ENCODE peak calls at places on chromosomes 6 and 20, in six cellular contexts. O, G, M, W, P and Q are unnamed samples.

GRCh38 chr6:159094444-159095252 is 49.9 kb upstream of the TAGAP start:
- DNase-seq in O (no peak), G (no peak), M (no peak), W (no peak), P (peak; percentile 46), Q (no peak)

GRCh38 chr20:24872291-24873014 is 76.6 kb upstream of the CST7 start:
- DNase-seq in O (no peak), G (no peak), M (no peak), W (no peak), P (no peak), Q (no peak)

GRCh38 chr6:129490551-129491245 is 219.3 kb downstream of the ARHGAP18 start:
- DNase-seq in O (peak; percentile 78), G (no peak), M (peak; percentile 43), W (peak; percentile 48), P (no peak), Q (peak; percentile 95)

GRCh38 chr6:90187437-90188049 is 109.1 kb downstream of the BACH2 start:
- DNase-seq in O (no peak), G (no peak), M (no peak), W (no peak), P (no peak), Q (no peak)

GRCh38 chr6:29729774-29730328 is 6.6 kb downstream of the HLA-F start:
- DNase-seq in O (no peak), G (no peak), M (no peak), W (no peak), P (no peak), Q (no peak)

GRCh38 chr6:90610671-90611542 is 24.0 kb upstream of the MAP3K7 start:
- DNase-seq in O (peak; percentile 0), G (peak; percentile 68), M (no peak), W (peak; percentile 37), P (peak; percentile 77), Q (peak; percentile 28)

GRCh38 chr6:137729866-137730629 is 137.0 kb upstream of the TNFAIP3 start:
- DNase-seq in O (no peak), G (no peak), M (peak; percentile 85), W (no peak), P (no peak), Q (no peak)

GRCh38 chr20:31542201-31542842 is 28.1 kb downstream of the HM13 start:
- DNase-seq in O (no peak), G (no peak), M (no peak), W (no peak), P (no peak), Q (no peak)

GRCh38 chr6:82365011-82365751 is 1.6 kb downstream of the TPBG start:
- DNase-seq in O (peak; percentile 53), G (peak; percentile 56), M (no peak), W (no peak), P (peak; percentile 75), Q (peak; percentile 24)

GRCh38 chr6:113821445-113821844 is 35.7 kb upstream of the MARCKS start:
- DNase-seq in O (no peak), G (no peak), M (no peak), W (no peak), P (no peak), Q (no peak)

GRCh38 chr6:41523957-41524633 is 22.1 kb upstream of the FOXP4 start:
- DNase-seq in O (no peak), G (no peak), M (no peak), W (no peak), P (no peak), Q (no peak)

GRCh38 chr20:50727792-50728485 is 3.4 kb upstream of the PARD6B start:
- DNase-seq in O (peak; percentile 60), G (no peak), M (peak; percentile 85), W (no peak), P (no peak), Q (no peak)

GRCh38 chr6:35385457-35386202 is 43.3 kb downstream of the PPARD start:
- DNase-seq in O (no peak), G (no peak), M (peak; percentile 47), W (peak; percentile 42), P (no peak), Q (no peak)

GRCh38 chr6:113476937-113477839 is 380.0 kb upstream of the MARCKS start:
- DNase-seq in O (no peak), G (no peak), M (no peak), W (no peak), P (no peak), Q (no peak)

GRCh38 chr6:43772571-43773049 is 2.6 kb downstream of the VEGFA start:
- DNase-seq in O (peak; percentile 28), G (peak; percentile 45), M (peak; percentile 49), W (peak; percentile 55), P (no peak), Q (peak; percentile 31)

GRCh38 chr6:142331075-142331551 is 29.3 kb downstream of the ADGRG6 start:
- DNase-seq in O (no peak), G (no peak), M (peak; percentile 100), W (no peak), P (no peak), Q (peak; percentile 81)

GRCh38 chr6:35014786-35015185 is 125.7 kb downstream of the ANKS1A start:
- DNase-seq in O (no peak), G (no peak), M (peak; percentile 61), W (no peak), P (no peak), Q (peak; percentile 24)

DNA sequence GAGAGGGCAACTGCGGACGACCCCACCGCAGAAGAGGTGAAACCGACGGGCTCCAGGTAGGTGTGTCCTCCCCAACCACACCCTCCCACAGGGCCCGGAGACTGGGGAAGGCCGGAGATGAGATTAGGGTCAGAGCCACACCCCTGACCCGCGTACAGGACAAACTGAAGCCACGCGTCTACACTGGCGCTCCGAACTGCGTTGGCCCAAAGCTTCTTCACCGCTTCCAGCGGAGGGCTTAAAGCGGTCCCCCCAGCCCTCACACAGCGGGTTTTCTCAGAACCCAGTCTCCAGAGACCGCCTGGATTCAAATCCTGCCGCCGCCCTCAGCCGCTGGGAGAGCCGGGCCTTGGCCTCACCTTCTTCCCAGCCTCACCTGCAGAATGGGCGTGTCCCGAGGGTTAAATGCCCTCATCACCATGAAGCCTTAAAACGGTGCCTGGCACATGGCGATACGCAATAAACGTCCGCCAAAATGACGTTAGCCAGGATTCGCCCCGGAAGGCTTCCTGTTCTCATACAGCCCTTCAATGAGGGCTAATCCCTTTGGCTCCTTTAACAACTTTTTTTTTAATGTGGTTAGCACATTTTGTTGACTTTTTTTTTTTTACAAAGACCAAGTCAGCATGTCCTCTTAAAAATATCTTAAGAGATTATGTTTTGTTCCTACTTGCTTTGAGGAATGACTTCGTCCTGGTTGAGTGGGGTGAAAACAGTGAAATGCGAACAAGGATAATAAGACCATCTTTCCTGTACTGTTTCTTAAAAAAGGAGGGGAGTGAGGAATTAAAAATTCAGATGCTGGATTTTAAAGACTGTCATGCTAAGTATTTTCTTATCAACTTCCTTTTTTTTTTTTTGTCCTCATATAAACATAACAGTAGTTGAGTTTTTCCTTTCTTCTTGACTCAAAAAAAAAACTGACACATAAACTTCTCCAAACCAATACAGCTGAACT is 15.1 kb upstream of the ZNF217 start:
- DNase-seq in O (no peak), G (no peak), M (no peak), W (peak; percentile 84), P (peak; percentile 54), Q (no peak)
- TF ChIP-seq JUN in O (no peak), G (no peak), M (no peak), W (no peak), P (no peak), Q (no peak)

GRCh38 chr6:131678401-131678800 is 22.8 kb downstream of the OR2A4 start:
- DNase-seq in O (no peak), G (no peak), M (no peak), W (no peak), P (no peak), Q (no peak)
- TF ChIP-seq JUN in O (no peak), G (no peak), M (no peak), W (no peak), P (no peak), Q (no peak)

DNA sequence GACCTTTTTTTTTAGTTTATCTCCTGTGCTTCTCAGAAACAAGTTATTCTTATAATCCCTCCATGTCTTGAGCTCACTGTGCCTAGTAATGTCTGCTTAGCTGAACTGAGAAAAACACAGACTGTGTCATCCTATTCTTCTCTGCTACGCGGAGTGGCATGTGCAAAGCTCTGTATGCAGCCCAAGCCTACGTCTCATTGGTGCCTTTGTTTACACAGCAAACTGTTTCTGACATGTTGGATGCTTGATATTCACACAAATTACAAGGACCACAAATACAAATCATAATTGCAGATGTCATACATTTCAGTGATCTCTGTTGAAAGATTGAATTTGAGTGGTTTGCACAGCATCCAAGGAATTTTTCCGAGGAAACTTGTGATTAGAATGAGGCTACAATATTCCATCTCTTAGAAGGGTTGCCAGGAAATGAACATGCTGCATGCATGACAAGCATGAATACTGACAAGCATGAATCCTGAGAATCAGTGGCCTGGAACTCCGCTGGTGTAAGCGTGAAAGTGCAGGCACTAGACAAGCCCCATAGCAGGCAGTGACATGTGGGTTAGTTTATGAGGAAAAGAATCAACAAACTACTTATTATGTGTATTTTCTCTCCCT is 128.4 kb upstream of the SGK1 start:
- DNase-seq in O (no peak), G (no peak), M (no peak), W (no peak), P (no peak), Q (no peak)
- TF ChIP-seq JUN in O (no peak), G (no peak), M (no peak), W (no peak), P (no peak), Q (no peak)

DNA sequence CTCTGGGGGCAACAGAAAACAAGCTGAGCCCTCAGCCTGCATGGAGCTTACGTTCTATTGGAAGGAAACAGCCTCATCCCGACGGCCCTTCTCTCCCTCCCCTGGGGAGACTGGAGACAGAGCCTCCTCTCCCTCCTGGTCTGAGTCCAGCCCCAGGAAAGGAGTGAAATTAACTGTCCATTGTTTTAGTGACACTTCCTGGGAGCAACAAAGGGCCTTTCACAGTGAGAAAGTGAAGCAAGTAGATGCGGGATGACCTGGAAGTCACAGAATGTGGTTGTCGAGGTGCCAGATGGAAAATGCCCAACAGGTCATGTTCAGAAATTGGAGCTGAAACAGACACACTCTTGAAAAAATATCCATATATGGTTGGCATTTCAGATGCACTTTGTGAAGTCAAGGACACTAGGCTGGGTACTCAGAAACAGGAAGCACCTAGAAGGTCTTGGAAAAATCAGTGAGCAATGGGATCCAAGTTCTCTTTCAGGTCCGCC is 77.8 kb downstream of the TFAP2C start:
- DNase-seq in O (no peak), G (no peak), M (no peak), W (no peak), P (no peak), Q (no peak)
- TF ChIP-seq JUN in O (no peak), G (no peak), M (no peak), W (no peak), P (no peak), Q (no peak)

DNA sequence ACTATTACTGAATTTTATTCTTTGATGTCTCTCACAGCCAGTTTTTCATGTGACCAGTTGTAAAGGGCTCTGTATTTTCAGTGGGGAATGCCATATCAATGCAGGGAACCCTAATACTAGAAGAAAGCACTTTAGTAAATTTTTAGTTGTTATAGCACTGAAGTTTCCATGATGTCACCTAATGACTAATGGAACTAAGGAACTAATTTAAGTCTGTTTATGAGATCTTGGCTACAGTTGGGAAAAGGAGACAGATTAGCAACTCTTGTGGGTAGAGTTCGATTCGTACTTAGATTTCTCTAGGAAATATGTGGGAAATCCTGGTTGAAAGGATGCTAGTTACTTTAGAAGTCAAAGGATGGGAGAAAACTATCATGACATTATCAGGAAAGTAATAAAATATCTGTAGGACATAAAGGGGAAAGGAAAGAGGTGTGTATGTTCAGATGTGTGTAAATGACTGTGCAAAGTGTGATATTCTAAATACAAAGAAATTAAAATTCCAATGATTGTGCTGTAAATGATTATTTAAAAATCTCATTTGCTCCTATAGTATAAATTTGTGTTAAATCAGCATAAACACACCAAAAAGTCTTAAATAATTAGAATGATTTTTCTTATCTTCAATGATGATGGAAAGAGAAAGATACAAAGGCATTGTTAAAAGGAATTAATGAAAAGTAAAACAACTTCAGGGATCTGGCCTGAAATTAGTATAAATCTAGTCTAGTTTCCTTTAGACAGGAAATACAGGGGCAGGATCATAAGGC is 103.4 kb downstream of the LRRC1 start:
- DNase-seq in O (no peak), G (no peak), M (no peak), W (no peak), P (no peak), Q (peak; percentile 45)
- TF ChIP-seq JUN in O (no peak), G (no peak), M (no peak), W (no peak), P (no peak), Q (no peak)